ENCODE peak calls at places on chromosomes 1 and 21, in four cellular contexts. Q is HepG2, O is K562, I is GM12878. K is an unnamed sample.

GRCh38 chr1:1173793-1174415 is at the start of gene TTLL10:
- DNase-seq in Q (no peak), O (no peak), I (no peak), K (peak; percentile 86)

GRCh38 chr1:157363660-157364140 is 188.6 kb downstream of the FCRL5 start:
- DNase-seq in Q (peak; percentile 41), O (peak; percentile 20), I (peak; percentile 20), K (peak; percentile 33)

GRCh38 chr1:214280386-214281029 is 451 bp upstream of the SMYD2 start:
- DNase-seq in Q (peak; percentile 55), O (no peak), I (no peak), K (no peak)

GRCh38 chr1:206012086-206012859 is 9.1 kb upstream of the RAB7B start:
- DNase-seq in Q (peak; percentile 29), O (no peak), I (peak; percentile 66), K (no peak)

GRCh38 chr1:201982082-201982922 is at the start of gene RNPEP:
- DNase-seq in Q (peak; percentile 18), O (peak; percentile 97), I (no peak), K (peak; percentile 85)

GRCh38 chr1:117681093-117681950 is 75.5 kb downstream of the TENT5C start:
- DNase-seq in Q (no peak), O (peak; percentile 47), I (no peak), K (no peak)

GRCh38 chr1:91135799-91136198 is 114.0 kb upstream of the ZNF644 start:
- DNase-seq in Q (no peak), O (no peak), I (no peak), K (no peak)

GRCh38 chr1:114723915-114724314 is 7.3 kb upstream of the NRAS start:
- DNase-seq in Q (no peak), O (no peak), I (no peak), K (no peak)

GRCh38 chr1:161511018-161511755 is 5.9 kb downstream of the FCGR2A start:
- DNase-seq in Q (no peak), O (peak; percentile 13), I (no peak), K (no peak)

GRCh38 chr1:244349103-244349531 is 102.6 kb downstream of the ADSS2 start:
- DNase-seq in Q (no peak), O (no peak), I (no peak), K (no peak)

GRCh38 chr1:3803905-3804626 is 7.8 kb upstream of the LRRC47 start:
- DNase-seq in Q (no peak), O (no peak), I (no peak), K (no peak)
- TF ChIP-seq BRCA1 in Q (no peak), O (no peak), I (no peak), K (no peak)

GRCh38 chr1:51851882-51852396 is 26.6 kb downstream of the NRDC start:
- DNase-seq in Q (no peak), O (no peak), I (no peak), K (no peak)

GRCh38 chr1:51855624-51856023 is 22.9 kb downstream of the NRDC start:
- DNase-seq in Q (no peak), O (no peak), I (no peak), K (no peak)

GRCh38 chr1:51853360-51853759 is 25.2 kb downstream of the NRDC start:
- DNase-seq in Q (no peak), O (no peak), I (no peak), K (no peak)

GRCh38 chr1:51847294-51847920 is 31.1 kb downstream of the NRDC start:
- DNase-seq in Q (no peak), O (no peak), I (no peak), K (no peak)

GRCh38 chr1:51850420-51851297 is 27.9 kb downstream of the NRDC start:
- DNase-seq in Q (no peak), O (peak; percentile 28), I (no peak), K (no peak)
- TF ChIP-seq BRCA1 in Q (no peak), O (no peak), I (no peak), K (no peak)

DNA sequence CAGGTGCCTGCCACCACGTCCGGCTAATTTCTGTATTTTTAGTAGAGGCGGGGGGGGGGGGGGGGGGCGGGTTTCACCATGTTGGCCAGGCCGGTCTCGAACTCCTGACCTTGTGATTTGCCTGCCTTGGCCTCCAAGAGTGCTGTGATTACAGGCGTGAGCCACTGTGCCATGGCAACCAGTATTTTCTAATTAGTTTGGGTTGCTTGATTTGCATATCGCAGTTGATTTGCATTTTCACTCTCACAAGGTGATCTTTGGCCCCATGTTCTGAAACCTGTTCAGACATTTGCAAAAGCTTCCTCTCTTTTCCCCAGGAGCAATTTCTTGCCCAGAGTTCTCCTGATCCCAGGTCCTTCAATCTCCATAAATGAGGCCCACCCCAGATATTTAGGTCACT is 1.7 kb downstream of the TOR3A start:
- DNase-seq in Q (no peak), O (no peak), I (peak; percentile 58), K (no peak)
- TF ChIP-seq BRCA1 in Q (no peak), O (no peak), I (no peak), K (no peak)

GRCh38 chr1:12078938-12079861 is 16.1 kb downstream of the TNFRSF8 start:
- DNase-seq in Q (peak; percentile 47), O (peak; percentile 76), I (peak; percentile 82), K (peak; percentile 86)
- TF ChIP-seq BRCA1 in Q (no peak), O (no peak), I (no peak), K (no peak)

GRCh38 chr1:192762265-192762664 is 46.6 kb upstream of the RGS2 start:
- DNase-seq in Q (no peak), O (no peak), I (no peak), K (no peak)

GRCh38 chr1:192766009-192766625 is 42.7 kb upstream of the RGS2 start:
- DNase-seq in Q (no peak), O (no peak), I (no peak), K (no peak)

GRCh38 chr1:192764675-192765074 is 44.2 kb upstream of the RGS2 start:
- DNase-seq in Q (no peak), O (no peak), I (no peak), K (no peak)

GRCh38 chr1:192763756-192764155 is 45.1 kb upstream of the RGS2 start:
- DNase-seq in Q (no peak), O (no peak), I (no peak), K (no peak)

DNA sequence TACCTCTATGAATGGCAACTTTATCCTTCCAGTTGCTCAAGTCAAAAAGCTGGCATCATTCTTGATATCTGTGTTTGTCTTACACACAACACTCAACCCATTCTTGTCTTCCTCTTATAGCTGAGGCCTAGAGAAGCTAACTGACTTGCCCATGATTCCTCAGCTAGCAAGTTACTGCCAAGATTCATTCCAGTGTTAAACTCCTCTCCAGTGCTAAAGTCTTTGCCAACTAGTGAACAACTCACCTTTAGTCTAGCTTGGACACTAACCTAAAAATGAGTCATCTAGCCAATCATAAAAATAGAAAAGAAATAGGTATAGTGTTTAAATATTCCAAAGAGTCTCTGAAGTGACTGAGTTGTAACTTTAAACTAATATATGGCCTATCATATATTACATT is 45.6 kb upstream of the RGS2 start:
- DNase-seq in Q (no peak), O (no peak), I (no peak), K (no peak)
- TF ChIP-seq BRCA1 in Q (no peak), O (no peak), I (no peak), K (no peak)

DNA sequence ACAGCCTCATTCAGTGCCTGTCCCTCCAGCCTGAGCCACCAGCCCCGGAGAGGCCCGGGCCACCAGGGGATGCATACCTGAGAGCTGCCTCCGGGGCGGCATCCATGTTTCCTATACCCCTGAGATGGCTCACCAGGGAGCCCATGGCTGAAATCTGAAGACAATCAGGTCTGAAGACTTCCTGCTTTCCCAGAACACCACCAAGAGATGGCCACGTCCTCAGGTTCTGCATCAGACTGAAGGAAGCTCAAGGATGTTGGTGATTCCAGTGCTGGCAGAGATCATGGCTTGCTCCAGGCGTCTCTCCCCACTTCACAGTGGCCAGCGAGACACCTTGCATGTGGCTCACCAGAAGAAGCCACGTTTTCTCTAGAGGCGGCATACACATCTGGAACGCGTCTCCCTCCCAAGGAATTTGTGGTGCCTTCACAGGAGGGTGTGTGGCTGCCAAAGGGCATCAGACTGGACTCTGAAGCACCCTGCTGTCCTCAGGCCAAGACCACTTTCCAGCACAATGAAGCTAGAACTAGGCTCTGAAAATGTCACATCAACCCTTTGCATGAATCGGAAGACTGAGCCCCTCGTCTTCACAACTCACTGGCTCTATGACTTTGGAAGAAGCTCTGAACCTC is 170.7 kb upstream of the IRF2BP2 start:
- DNase-seq in Q (no peak), O (peak; percentile 56), I (no peak), K (peak; percentile 64)
- TF ChIP-seq BRCA1 in Q (no peak), O (peak; percentile 75), I (no peak), K (no peak)

GRCh38 chr1:197302775-197303174 is 34.7 kb downstream of the CRB1 start:
- DNase-seq in Q (no peak), O (no peak), I (no peak), K (no peak)
- TF ChIP-seq BRCA1 in Q (no peak), O (no peak), I (no peak), K (no peak)

GRCh38 chr21:36727886-36728285 is 29.0 kb downstream of the SIM2 start:
- DNase-seq in Q (no peak), O (no peak), I (no peak), K (no peak)

GRCh38 chr21:36730291-36731281 is 31.7 kb downstream of the SIM2 start:
- DNase-seq in Q (peak; percentile 93), O (no peak), I (no peak), K (no peak)

GRCh38 chr21:36732217-36732616 is 33.3 kb downstream of the SIM2 start:
- DNase-seq in Q (no peak), O (no peak), I (no peak), K (no peak)

GRCh38 chr21:36728371-36729111 is 29.6 kb downstream of the SIM2 start:
- DNase-seq in Q (no peak), O (no peak), I (no peak), K (no peak)

GRCh38 chr21:36729301-36729970 is 30.5 kb downstream of the SIM2 start:
- DNase-seq in Q (no peak), O (no peak), I (no peak), K (no peak)
- TF ChIP-seq BRCA1 in Q (no peak), O (no peak), I (no peak), K (no peak)

DNA sequence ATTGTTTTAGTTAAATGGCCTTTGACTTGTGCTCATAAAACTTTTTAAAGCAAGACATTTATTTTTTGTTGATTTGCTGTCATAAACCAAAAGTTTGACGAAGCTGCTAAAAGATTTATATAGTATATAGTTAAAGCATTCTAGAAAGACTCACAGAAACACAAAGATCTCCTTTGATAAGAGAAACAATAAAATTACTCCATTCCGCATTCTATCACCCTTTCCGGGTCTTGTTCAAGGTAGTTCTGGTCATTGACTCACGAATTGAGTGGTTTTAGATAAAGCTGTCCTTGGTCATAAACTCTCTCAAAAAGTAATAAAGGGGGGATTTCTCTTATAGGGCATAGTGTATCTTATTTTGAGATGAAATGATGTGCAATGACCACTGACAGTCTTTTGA is 1010.5 kb upstream of the NCAM2 start:
- DNase-seq in Q (no peak), O (no peak), I (no peak), K (no peak)
- TF ChIP-seq BRCA1 in Q (no peak), O (no peak), I (no peak), K (no peak)